ENCODE peak calls at places on chromosomes 3 and 15, in seven cellular contexts. G is stimulated activated CD4-positive, alpha-beta T cell treated with anti-CD3 and anti-CD28 coated beads, Interleukin-15, amount 100 ng/mL, for 24 hours; V is fibroblast of gingiva; L is HS-5; T is RCC 7860; K is hepatic stellate cell; M is neural crest cell. N is an unnamed sample.
A peak's percentile ranks its signal among the peaks of the same experiment; 100 is the strongest.

GRCh38 chr15:53549697-53550315 is 209.7 kb downstream of the WDR72 start:
- DNase-seq in T (no peak), G (no peak), L (no peak), M (no peak), V (no peak), K (no peak), N (no peak)

GRCh38 chr3:123021986-123022510 is 5.5 kb downstream of the SEMA5B start:
- DNase-seq in L (no peak), V (no peak), T (no peak), K (no peak), M (no peak), G (no peak), N (peak; percentile 50)

GRCh38 chr3:126746395-126747177 is 42.5 kb downstream of the CHCHD6 start:
- DNase-seq in K (no peak), G (no peak), V (no peak), L (peak; percentile 23), M (no peak), T (no peak), N (peak; percentile 47)

GRCh38 chr3:46713048-46713897 is 4.4 kb downstream of the PRSS50 start:
- DNase-seq in M (no peak), L (no peak), G (no peak), T (no peak), V (no peak), K (no peak), N (no peak)

GRCh38 chr3:101070260-101071121 is 77.3 kb upstream of the ABI3BP start:
- DNase-seq in L (no peak), V (no peak), M (peak; percentile 18), G (peak; percentile 76), T (peak; percentile 8), K (no peak), N (peak; percentile 54)

GRCh38 chr3:3027976-3028567 is 82.1 kb downstream of the IL5RA start:
- DNase-seq in K (no peak), L (no peak), T (no peak), M (no peak), V (no peak), G (no peak), N (no peak)

GRCh38 chr15:40100133-40100946 is 8.3 kb downstream of the BMF start:
- DNase-seq in T (no peak), M (no peak), V (no peak), K (no peak), G (no peak), L (no peak), N (no peak)

GRCh38 chr3:52847726-52848125 is 12.9 kb upstream of the MUSTN1 start:
- DNase-seq in M (no peak), V (no peak), T (no peak), L (no peak), K (no peak), G (no peak), N (no peak)

GRCh38 chr3:119774419-119774818 is 7.5 kb upstream of the NR1I2 start:
- DNase-seq in M (no peak), V (no peak), L (no peak), G (no peak), K (no peak), T (no peak), N (no peak)

GRCh38 chr15:86183765-86184491 is 104.3 kb downstream of the AGBL1 start:
- DNase-seq in G (peak; percentile 68), L (no peak), K (no peak), V (no peak), M (no peak), T (no peak), N (peak; percentile 87)

GRCh38 chr15:68441045-68441743 is 9.2 kb upstream of the ITGA11 start:
- DNase-seq in V (no peak), K (no peak), T (no peak), M (peak; percentile 0), L (no peak), G (no peak), N (no peak)

GRCh38 chr3:146125946-146126345 is 35.0 kb downstream of the PLOD2 start:
- DNase-seq in M (no peak), T (peak; percentile 79), K (peak; percentile 4), V (peak; percentile 90), L (peak; percentile 89), G (no peak), N (peak; percentile 16)

GRCh38 chr15:45448066-45448510 is 69.7 kb upstream of the GATM start:
- DNase-seq in M (no peak), L (no peak), V (no peak), T (peak; percentile 87), G (no peak), K (no peak), N (no peak)

GRCh38 chr15:57920916-57921315 is 144.6 kb downstream of the ALDH1A2 start:
- DNase-seq in L (no peak), G (no peak), V (peak; percentile 4), T (no peak), M (no peak), K (no peak), N (no peak)

GRCh38 chr3:149908558-149908957 is 62.1 kb downstream of the PFN2 start:
- DNase-seq in K (no peak), T (no peak), V (no peak), M (no peak), L (no peak), G (no peak), N (no peak)

GRCh38 chr3:55523471-55523870 is 36.4 kb upstream of the WNT5A start:
- DNase-seq in L (no peak), M (no peak), K (no peak), G (no peak), T (peak; percentile 13), V (no peak), N (no peak)

GRCh38 chr3:105355355-105356063 is 11.2 kb upstream of the ALCAM start:
- DNase-seq in V (no peak), G (no peak), K (no peak), M (no peak), T (peak; percentile 75), L (no peak), N (peak; percentile 93)

GRCh38 chr15:68431792-68432401 is at the start of gene ITGA11:
- DNase-seq in M (peak; percentile 57), L (no peak), K (peak; percentile 82), G (no peak), T (no peak), V (no peak), N (no peak)

GRCh38 chr3:132180337-132180791 is 136.8 kb upstream of the ACP3 start:
- DNase-seq in M (no peak), V (peak; percentile 33), T (peak; percentile 41), K (peak; percentile 11), L (peak; percentile 46), G (no peak), N (peak; percentile 61)

GRCh38 chr15:33045066-33045810 is 149.3 kb downstream of the FMN1 start:
- DNase-seq in L (no peak), G (no peak), K (no peak), M (no peak), T (no peak), V (peak; percentile 89), N (no peak)

GRCh38 chr15:46654993-46655392 is 1020.2 kb downstream of the SQOR start:
- DNase-seq in L (peak; percentile 2), K (no peak), T (no peak), G (no peak), V (no peak), M (no peak), N (no peak)

GRCh38 chr15:78229431-78230406 is 4.6 kb downstream of the ACSBG1 start:
- DNase-seq in M (no peak), T (no peak), G (no peak), V (no peak), L (no peak), K (no peak), N (no peak)

GRCh38 chr3:30475038-30475808 is 131.2 kb upstream of the TGFBR2 start:
- DNase-seq in V (no peak), G (peak; percentile 29), L (no peak), T (no peak), M (no peak), K (no peak), N (no peak)

GRCh38 chr15:31157644-31158069 is 56.1 kb upstream of the TRPM1 start:
- DNase-seq in T (no peak), K (no peak), L (no peak), M (no peak), V (no peak), G (no peak), N (no peak)

GRCh38 chr3:29764059-29764458 is 483.2 kb downstream of the RBMS3 start:
- DNase-seq in T (no peak), M (no peak), L (peak; percentile 83), K (no peak), V (peak; percentile 85), G (no peak), N (peak; percentile 26)

GRCh38 chr3:188220988-188221818 is 67.2 kb downstream of the LPP start:
- DNase-seq in M (no peak), G (no peak), V (peak; percentile 76), T (peak; percentile 80), L (no peak), K (peak; percentile 49), N (no peak)

GRCh38 chr15:89333011-89333860 is 1.4 kb downstream of the POLG start:
- DNase-seq in K (no peak), T (no peak), G (no peak), L (no peak), V (no peak), M (no peak), N (no peak)

GRCh38 chr15:85708402-85708932 is 86.3 kb downstream of the KLHL25 start:
- DNase-seq in M (no peak), K (no peak), T (no peak), L (no peak), V (no peak), G (no peak), N (no peak)

GRCh38 chr15:98123834-98124233 is 163.3 kb downstream of the ARRDC4 start:
- DNase-seq in T (peak; percentile 8), L (peak; percentile 53), G (no peak), K (no peak), V (no peak), M (no peak), N (no peak)

N was measured in COLO829.